ENCODE peak calls at places on chromosomes 12 and 14, in ten cellular contexts. D is head of caudate nucleus; J is naive thymus-derived CD4-positive, alpha-beta T cell; X is activated CD8-positive, alpha-beta memory T cell treated with anti-CD3 and anti-CD28 coated beads, Interleukin-2, amount 50 U/mL, for 48 hours; O is NCI-H2107; C is NCI-H2029 treated with DMSO at 0.1 percent for 48 hours; P is natural killer cell; I is anterior cingulate cortex; B is amygdala; W is EL. H is an unnamed sample.
A peak's percentile ranks its signal among the peaks of the same experiment; 100 is the strongest.

GRCh38 chr12:51636581-51636980 is 45.5 kb downstream of the SCN8A start:
- DNase-seq in D (no peak), X (no peak), W (peak; percentile 82), P (no peak), J (no peak), I (no peak), O (no peak), B (no peak), C (no peak), H (no peak)

GRCh38 chr12:75706786-75707605 is 195.6 kb upstream of the KRR1 start:
- DNase-seq in O (no peak), C (no peak), X (no peak), W (peak; percentile 72), B (no peak), J (no peak), P (no peak), D (no peak), I (no peak), H (no peak)

GRCh38 chr14:68564236-68564825 is 228.5 kb downstream of the ZFP36L1 start:
- DNase-seq in B (no peak), J (no peak), X (no peak), C (no peak), W (no peak), D (no peak), I (no peak), P (no peak), O (no peak), H (no peak)

GRCh38 chr14:94677747-94678146 is 65.6 kb downstream of the SERPINA3 start:
- DNase-seq in I (no peak), P (no peak), O (no peak), W (no peak), J (no peak), B (no peak), D (no peak), X (no peak), C (no peak), H (no peak)

GRCh38 chr12:53659011-53659551 is 16.8 kb downstream of the ATP5MC2 start:
- DNase-seq in X (no peak), W (no peak), I (peak; percentile 80), J (no peak), B (peak; percentile 39), C (peak; percentile 87), O (peak; percentile 27), D (peak; percentile 91), P (no peak), H (peak; percentile 38)

GRCh38 chr14:80924365-80925103 is 17.0 kb downstream of the CEP128 start:
- DNase-seq in J (no peak), X (no peak), W (no peak), C (no peak), I (no peak), P (no peak), O (no peak), B (no peak), D (no peak), H (no peak)

GRCh38 chr12:25253371-25254068 is 2.8 kb upstream of the KRAS start:
- DNase-seq in C (no peak), O (no peak), B (no peak), W (no peak), I (no peak), X (no peak), D (no peak), P (no peak), J (no peak), H (no peak)

GRCh38 chr12:89349814-89350213 is 2.5 kb downstream of the DUSP6 start:
- DNase-seq in X (no peak), I (no peak), B (no peak), W (peak; percentile 66), J (no peak), O (no peak), D (no peak), P (no peak), C (peak; percentile 68), H (no peak)

GRCh38 chr14:74568380-74568649 is 43.7 kb downstream of the LTBP2 start:
- DNase-seq in C (no peak), P (no peak), I (no peak), O (no peak), W (no peak), D (no peak), B (no peak), J (no peak), X (no peak), H (no peak)

GRCh38 chr12:109861689-109862314 is 18.5 kb downstream of the GLTP start:
- DNase-seq in P (no peak), X (no peak), O (no peak), D (no peak), I (no peak), C (no peak), B (no peak), W (peak; percentile 39), J (no peak), H (no peak)

GRCh38 chr12:130788515-130788914 is 50.5 kb downstream of the STX2 start:
- DNase-seq in B (no peak), W (no peak), D (no peak), O (no peak), C (no peak), J (no peak), X (no peak), P (no peak), I (no peak), H (no peak)

GRCh38 chr14:75273272-75274044 is 5.2 kb upstream of the FOS start:
- DNase-seq in B (no peak), W (peak; percentile 48), C (no peak), P (no peak), D (no peak), X (no peak), I (no peak), J (no peak), O (no peak), H (no peak)

GRCh38 chr14:106547735-106548550 is 1021.6 kb downstream of the TMEM121 start:
- DNase-seq in D (no peak), B (no peak), C (no peak), W (no peak), X (no peak), P (no peak), I (no peak), J (no peak), O (no peak), H (no peak)

GRCh38 chr14:38948171-38948570 is 154.9 kb downstream of the SEC23A start:
- DNase-seq in B (no peak), X (no peak), C (no peak), J (no peak), O (no peak), P (no peak), D (peak; percentile 71), W (peak; percentile 80), I (peak; percentile 8), H (no peak)

GRCh38 chr12:123546281-123546680 is 12.8 kb upstream of the RILPL1 start:
- DNase-seq in J (no peak), C (no peak), O (no peak), W (peak; percentile 57), B (no peak), D (no peak), X (no peak), I (no peak), P (no peak), H (no peak)

GRCh38 chr14:24339284-24340151 is at the start of gene RIPK3:
- DNase-seq in O (no peak), C (no peak), B (no peak), X (peak; percentile 79), J (peak; percentile 72), I (no peak), P (peak; percentile 53), D (no peak), W (no peak), H (no peak)

GRCh38 chr14:104973215-104974145 is 4.7 kb downstream of the AHNAK2 start:
- DNase-seq in W (peak; percentile 98), O (peak; percentile 38), C (no peak), X (no peak), D (peak; percentile 39), J (no peak), B (no peak), P (no peak), I (no peak), H (peak; percentile 89)

H was measured in Panc1.